ENCODE peak calls at places on chromosomes 5 and 9, in seven cellular contexts. S is tibial nerve, I is PC-3, X is pancreas, V is heart left ventricle, U is K562, C is HCT116. B is an unnamed sample. For H3K27me3, the result is how much of the 10 kb centered on the place peaks cover.

GRCh38 chr5:143364061-143364460 is 39.4 kb downstream of the NR3C1 start:
- DNase-seq in S (no peak), I (no peak), X (no peak), V (no peak), U (no peak), C (no peak), B (no peak)

GRCh38 chr9:131423171-131423581 is 29.3 kb downstream of the PRRC2B start:
- DNase-seq in S (no peak), I (peak), X (peak), V (peak), U (no peak), C (no peak), B (peak)

GRCh38 chr5:131587541-131587940 is 47.5 kb downstream of the RAPGEF6 start:
- DNase-seq in S (no peak), I (peak), X (no peak), V (no peak), U (no peak), C (no peak), B (no peak)

GRCh38 chr5:32522429-32523143 is 62.8 kb upstream of the SUB1 start:
- DNase-seq in S (peak), I (peak), X (no peak), V (peak), U (no peak), C (no peak), B (peak)

GRCh38 chr5:102957141-102957540 is 162.8 kb downstream of the GIN1 start:
- DNase-seq in S (no peak), I (no peak), X (no peak), V (no peak), U (no peak), C (no peak), B (no peak)

GRCh38 chr9:81492710-81493447 is 196.5 kb downstream of the TLE1 start:
- DNase-seq in S (no peak), I (peak), X (no peak), V (no peak), U (no peak), C (no peak), B (no peak)

GRCh38 chr9:126397056-126397455 is 70.4 kb downstream of the MVB12B start:
- DNase-seq in S (no peak), I (no peak), X (no peak), V (no peak), U (no peak), C (no peak), B (no peak)

GRCh38 chr5:146802945-146803522 is 75.5 kb downstream of the PPP2R2B start:
- DNase-seq in S (no peak), I (no peak), X (no peak), V (no peak), U (no peak), C (no peak), B (no peak)

GRCh38 chr5:79235222-79235577 is 731 bp upstream of the JMY start:
- DNase-seq in S (no peak), I (peak), X (no peak), V (no peak), U (peak), C (no peak), B (no peak)

GRCh38 chr5:141878186-141878770 is at the start of gene PCDH1:
- DNase-seq in S (no peak), I (peak), X (peak), V (peak), U (peak), C (no peak), B (peak)

GRCh38 chr5:142110046-142110531 is 1.5 kb downstream of the NDFIP1 start:
- DNase-seq in S (peak), I (peak), X (no peak), V (no peak), U (peak), C (no peak), B (no peak)

GRCh38 chr9:90783552-90783951 is 18.1 kb upstream of the SYK start:
- DNase-seq in S (no peak), I (no peak), X (no peak), V (no peak), U (no peak), C (no peak), B (no peak)

GRCh38 chr5:178544166-178544834 is 45.9 kb downstream of the COL23A1 start:
- DNase-seq in S (no peak), I (no peak), X (no peak), V (peak), U (no peak), C (no peak), B (peak)

GRCh38 chr5:61132559-61132958 is 29.7 kb downstream of the SMIM15 start:
- DNase-seq in S (no peak), I (no peak), X (no peak), V (no peak), U (no peak), C (no peak), B (no peak)

GRCh38 chr5:66789434-66789833 is 193.2 kb downstream of the MAST4 start:
- DNase-seq in S (no peak), I (no peak), X (no peak), V (no peak), U (no peak), C (no peak), B (no peak)

GRCh38 chr5:83567741-83568530 is 96.4 kb downstream of the VCAN start:
- DNase-seq in S (peak), I (peak), X (no peak), V (no peak), U (no peak), C (no peak), B (no peak)

GRCh38 chr9:10045598-10045997 is 567.2 kb downstream of the PTPRD start:
- DNase-seq in S (no peak), I (peak), X (no peak), V (no peak), U (no peak), C (no peak), B (no peak)

GRCh38 chr9:14482856-14483255 is 168.9 kb upstream of the NFIB start:
- DNase-seq in S (no peak), I (no peak), X (no peak), V (no peak), U (no peak), C (no peak), B (no peak)

GRCh38 chr5:133250527-133250926 is 198.7 kb downstream of the HSPA4 start:
- DNase-seq in S (no peak), I (no peak), X (no peak), V (no peak), U (no peak), C (no peak), B (no peak)

GRCh38 chr5:16693879-16694278 is 77.1 kb upstream of the RETREG1 start:
- DNase-seq in S (no peak), I (no peak), X (no peak), V (no peak), U (no peak), C (no peak), B (no peak)

GRCh38 chr9:93081081-93081529 is 14.9 kb upstream of the CARD19 start:
- DNase-seq in S (no peak), I (no peak), X (no peak), V (peak), U (no peak), C (no peak), B (no peak)

GRCh38 chr5:76257897-76258296 is 145.2 kb upstream of the IQGAP2 start:
- DNase-seq in S (no peak), I (no peak), X (no peak), V (no peak), U (no peak), C (no peak), B (no peak)

GRCh38 chr5:61587120-61587519 is 255.1 kb downstream of the ZSWIM6 start:
- DNase-seq in S (no peak), I (no peak), X (no peak), V (no peak), U (no peak), C (no peak), B (no peak)

GRCh38 chr9:76877961-76878360 is 28.0 kb downstream of the PRUNE2 start:
- DNase-seq in S (no peak), I (no peak), X (no peak), V (no peak), U (no peak), C (no peak), B (no peak)

GRCh38 chr9:27276182-27277030 is 20.5 kb downstream of the EQTN start:
- DNase-seq in S (peak), I (peak), X (no peak), V (no peak), U (peak), C (peak), B (no peak)

GRCh38 chr9:93010696-93011095 is 47.8 kb upstream of the SUSD3 start:
- DNase-seq in S (no peak), I (no peak), X (no peak), V (no peak), U (no peak), C (no peak), B (no peak)

GRCh38 chr9:110712955-110713354 is 44.4 kb downstream of the MUSK start:
- DNase-seq in S (no peak), I (peak), X (no peak), V (no peak), U (no peak), C (no peak), B (no peak)

GRCh38 chr5:67047180-67047579 is 149.4 kb downstream of the CD180 start:
- DNase-seq in S (no peak), I (no peak), X (peak), V (peak), U (no peak), C (no peak), B (peak)

GRCh38 chr9:70609542-70610286 is 195.3 kb upstream of the KLF9 start:
- DNase-seq in S (peak), I (peak), X (no peak), V (peak), U (no peak), C (no peak), B (no peak)

GRCh38 chr5:115986358-115986757 is 24.1 kb downstream of the LVRN start:
- DNase-seq in S (no peak), I (no peak), X (no peak), V (no peak), U (no peak), C (no peak), B (no peak)

DNA sequence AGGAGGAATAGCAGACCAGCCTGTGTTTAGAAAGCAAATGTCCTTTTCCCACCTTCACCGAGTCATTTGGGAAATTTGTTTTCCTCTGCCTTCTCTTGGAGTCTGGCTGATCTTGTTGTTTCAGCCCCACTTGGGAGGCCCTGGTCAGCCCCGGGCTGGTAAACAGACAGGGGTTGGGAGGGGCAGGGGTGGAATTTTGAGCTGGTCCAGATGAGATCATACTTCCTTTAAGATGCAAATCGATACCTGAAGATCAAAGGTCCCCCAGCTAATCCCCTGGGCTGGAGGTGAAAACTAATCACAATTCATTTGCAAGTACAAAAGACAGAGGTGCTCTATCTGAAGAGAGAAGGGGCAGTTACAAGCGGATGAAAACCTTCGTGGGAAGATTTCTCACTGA is 118.4 kb downstream of the PAPPA start:
- DNase-seq in S (no peak), I (no peak), X (no peak), V (no peak), U (no peak), C (no peak), B (no peak)
- H3K27me3 ChIP-seq in S (under half), I (under half), X (under half), V (under half), U (under half), C (under half), B (under half)

GRCh38 chr9:121731090-121731489 is 79.7 kb downstream of the DAB2IP start:
- DNase-seq in S (no peak), I (no peak), X (no peak), V (no peak), U (no peak), C (no peak), B (no peak)
- H3K27ac ChIP-seq in S (no peak), I (no peak), X (no peak), V (no peak), U (no peak), C (no peak), B (peak)

GRCh38 chr9:16526380-16526779 is 344.1 kb downstream of the BNC2 start:
- DNase-seq in S (no peak), I (peak), X (no peak), V (no peak), U (no peak), C (no peak), B (no peak)
- H3K27me3 ChIP-seq in S (under half), I (under half), X (under half), V (under half), U (under half), C (under half), B (under half)

DNA sequence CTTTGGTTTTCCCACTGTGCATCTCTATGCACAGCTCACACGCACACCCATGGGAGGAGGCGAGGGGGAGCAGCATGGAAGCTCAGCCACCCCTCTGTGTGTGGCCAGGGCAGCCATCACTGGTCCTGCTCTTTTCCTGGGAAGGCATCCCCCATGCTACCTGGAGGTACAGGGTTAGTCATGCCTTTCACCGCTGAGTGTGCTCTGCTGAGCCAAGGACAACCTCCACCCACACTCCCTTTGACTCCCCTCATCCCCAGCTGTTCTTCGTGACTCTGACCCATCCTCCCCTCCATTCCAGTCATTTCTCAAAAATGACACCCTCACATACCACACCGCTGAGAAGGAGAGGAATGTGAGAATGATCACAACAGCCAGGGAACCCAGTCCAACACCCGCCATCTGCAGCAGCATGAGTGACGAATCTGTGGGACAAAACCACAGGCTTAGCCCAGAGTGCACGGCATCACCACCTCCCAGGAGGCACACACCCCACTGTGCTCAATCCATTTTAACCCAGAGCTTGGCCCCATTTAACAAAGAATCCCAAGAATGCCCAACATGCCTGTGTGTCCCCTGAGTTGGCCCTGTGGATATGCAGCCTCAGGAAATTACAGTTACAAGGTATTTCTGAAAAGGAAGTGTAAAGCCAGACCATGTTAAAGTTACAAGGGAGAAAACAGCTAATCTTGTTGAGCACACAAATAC is 133.4 kb downstream of the SUSD1 start:
- DNase-seq in S (no peak), I (peak), X (no peak), V (peak), U (no peak), C (peak), B (no peak)
- H3K27ac ChIP-seq in S (no peak), I (peak), X (no peak), V (no peak), U (no peak), C (peak), B (no peak)

GRCh38 chr5:121850272-121850671 is 1.4 kb upstream of the FTMT start:
- DNase-seq in S (no peak), I (no peak), X (no peak), V (no peak), U (no peak), C (no peak), B (no peak)

GRCh38 chr5:121851643-121852574 is at the start of gene FTMT:
- DNase-seq in S (no peak), I (no peak), X (peak), V (no peak), U (no peak), C (no peak), B (no peak)

DNA sequence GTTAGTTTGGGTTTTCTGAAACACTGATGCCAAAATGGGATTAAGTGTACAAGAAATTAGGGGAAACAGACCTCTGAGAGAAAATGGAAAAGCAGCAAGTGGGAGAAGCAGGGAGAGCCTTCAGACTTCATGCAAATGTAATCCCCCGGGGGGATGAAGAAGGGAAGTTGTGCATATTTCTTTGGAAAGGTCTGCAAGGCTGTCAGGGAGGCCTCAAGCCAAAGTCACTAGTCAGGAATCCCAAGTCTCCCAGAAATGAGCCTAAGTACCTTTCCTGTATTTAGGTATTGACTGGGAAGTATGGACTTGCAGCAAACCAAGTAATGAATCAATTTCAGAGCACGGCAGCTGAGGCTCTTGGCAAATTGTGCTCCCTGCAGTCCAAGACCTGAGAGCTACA is 2.2 kb downstream of the FTMT start:
- DNase-seq in S (no peak), I (no peak), X (no peak), V (no peak), U (no peak), C (no peak), B (no peak)
- H3K27me3 ChIP-seq in S (under half), I (under half), X (under half), V (under half), U (under half), C (under half), B (under half)

GRCh38 chr9:125143377-125144090 is at the start of gene SCAI:
- DNase-seq in S (peak), I (peak), X (peak), V (peak), U (peak), C (peak), B (peak)
- H3K27ac ChIP-seq in S (peak), I (no peak), X (no peak), V (peak), U (peak), C (no peak), B (peak)

GRCh38 chr5:176793343-176793699 is 17.0 kb upstream of the UNC5A start:
- DNase-seq in S (no peak), I (no peak), X (no peak), V (no peak), U (no peak), C (no peak), B (no peak)
- H3K27me3 ChIP-seq in S (under half), I (under half), X (under half), V (half or more), U (under half), C (under half), B (under half)

DNA sequence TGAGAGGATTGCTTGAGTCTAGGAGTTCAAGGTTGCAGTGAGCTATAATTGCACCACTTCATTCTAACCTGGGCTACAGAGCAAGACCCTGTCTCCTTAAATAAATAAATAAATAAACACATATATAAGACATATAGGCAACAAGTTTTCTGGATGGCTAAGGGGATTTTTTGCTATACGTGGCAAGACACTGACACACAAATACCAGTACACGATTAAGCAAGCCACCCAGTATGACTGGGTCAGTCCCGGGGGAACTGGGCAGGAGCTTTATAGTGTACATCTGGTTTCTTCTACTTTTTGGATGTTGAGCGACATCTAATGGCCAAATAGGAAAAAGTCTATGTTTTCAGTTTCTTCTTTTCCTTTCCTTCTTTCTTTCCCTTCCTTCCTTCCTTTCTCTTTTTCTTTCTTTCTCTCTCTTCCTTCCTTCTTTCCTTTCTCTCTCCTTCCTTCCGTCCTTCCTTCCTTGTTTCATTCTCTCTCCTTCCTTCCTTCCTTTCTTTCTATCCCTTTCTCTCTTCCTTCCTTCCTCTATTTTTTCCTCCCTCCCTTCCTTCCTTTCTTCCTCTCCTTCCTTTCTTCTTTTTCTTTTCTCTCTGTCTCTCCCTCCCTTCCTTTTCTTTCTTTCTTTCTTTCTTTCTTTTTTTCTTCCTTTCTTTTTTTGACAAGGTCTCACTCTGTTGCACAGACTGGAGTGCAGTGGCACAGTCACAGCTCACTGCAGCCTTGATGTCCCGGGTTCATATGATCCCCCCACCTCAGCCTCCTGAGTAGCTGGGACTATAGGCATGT is 47.0 kb upstream of the PLIN2 start:
- DNase-seq in S (peak), I (peak), X (no peak), V (peak), U (peak), C (peak), B (peak)
- H3K27ac ChIP-seq in S (no peak), I (no peak), X (no peak), V (no peak), U (no peak), C (no peak), B (no peak)

GRCh38 chr5:1667648-1668140 is 131.9 kb downstream of the MRPL36 start:
- DNase-seq in S (no peak), I (no peak), X (no peak), V (no peak), U (no peak), C (no peak), B (no peak)
- H3K27me3 ChIP-seq in S (under half), I (half or more), X (under half), V (under half), U (under half), C (under half), B (under half)

B was measured in upper lobe of left lung.